ENCODE peak calls at places on chromosomes 2 and 18, in four cellular contexts. W, H, D and X are unnamed samples.

GRCh38 chr2:10909996-10910341 is 1.8 kb upstream of the KCNF1 start:
- DNase-seq in W (no peak), H (no peak), D (no peak), X (no peak)

GRCh38 chr2:127094509-127095366 is 12.2 kb downstream of the BIN1 start:
- DNase-seq in W (peak), H (no peak), D (no peak), X (no peak)

GRCh38 chr2:25251461-25252273 is 83.3 kb upstream of the POMC start:
- DNase-seq in W (peak), H (no peak), D (peak), X (peak)

GRCh38 chr18:46167971-46168370 is 63.8 kb downstream of the HAUS1 start:
- DNase-seq in W (no peak), H (peak), D (no peak), X (no peak)

GRCh38 chr2:46350030-46350699 is 53.0 kb downstream of the EPAS1 start:
- DNase-seq in W (no peak), H (no peak), D (no peak), X (no peak)

GRCh38 chr18:36544036-36544725 is 246.7 kb downstream of the FHOD3 start:
- DNase-seq in W (no peak), H (no peak), D (no peak), X (no peak)

GRCh38 chr2:54228945-54229344 is 27.1 kb downstream of the TSPYL6 start:
- DNase-seq in W (no peak), H (no peak), D (no peak), X (no peak)

GRCh38 chr2:143117225-143117624 is 12.0 kb upstream of the ARHGAP15 start:
- DNase-seq in W (no peak), H (no peak), D (no peak), X (no peak)

GRCh38 chr2:68709421-68709911 is 25.1 kb upstream of the ARHGAP25 start:
- DNase-seq in W (peak), H (no peak), D (peak), X (peak)

GRCh38 chr2:205675861-205676516 is 6.3 kb upstream of the NRP2 start:
- DNase-seq in W (peak), H (no peak), D (peak), X (peak)

DNA sequence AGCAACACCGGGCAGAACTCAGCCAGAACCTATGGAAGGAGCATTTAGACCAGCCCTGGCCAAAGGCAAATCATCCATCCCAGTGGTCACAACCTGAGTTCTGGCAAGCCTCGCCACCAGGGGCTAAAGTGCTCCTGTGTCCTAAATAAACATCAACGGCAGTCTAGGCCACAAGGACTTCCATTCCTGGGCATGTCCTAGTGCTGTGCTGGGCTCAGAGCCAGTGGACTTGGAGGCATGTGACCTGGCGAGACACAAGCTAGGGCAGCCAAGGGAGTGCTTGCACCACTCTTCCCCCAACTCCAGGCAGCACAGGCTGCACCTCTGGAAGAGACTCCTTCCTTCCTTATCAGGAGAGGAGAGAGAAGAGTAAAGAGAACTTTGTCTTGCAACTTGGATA is 69.0 kb downstream of the ST6GAL2 start:
- DNase-seq in W (no peak), H (no peak), D (no peak), X (no peak)
- TF ChIP-seq SMC3 in W (no peak), H (no peak), D (no peak), X (no peak)

DNA sequence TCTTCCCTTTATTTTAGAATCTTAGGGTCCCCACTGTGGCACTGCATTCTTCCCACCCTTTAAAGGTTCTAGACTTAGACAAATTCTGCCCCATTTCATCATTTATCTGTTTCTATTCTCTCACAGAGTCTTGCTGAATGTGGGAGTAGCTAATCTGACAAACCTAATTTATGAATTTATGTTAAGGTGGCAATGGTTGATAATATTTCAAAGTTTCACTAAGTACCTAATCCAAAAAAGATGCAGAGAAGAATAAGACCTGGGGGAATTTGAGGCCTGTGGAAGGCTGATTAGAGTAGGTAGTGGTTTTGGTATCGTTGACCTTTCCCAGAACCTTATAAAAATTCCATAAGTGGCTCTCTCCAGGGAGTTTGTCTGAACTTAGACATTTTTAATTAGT is 18.0 kb downstream of the KCNE4 start:
- DNase-seq in W (no peak), H (no peak), D (no peak), X (no peak)
- TF ChIP-seq POLR2AphosphoS2 in W (no peak), H (no peak), D (no peak), X (no peak)

DNA sequence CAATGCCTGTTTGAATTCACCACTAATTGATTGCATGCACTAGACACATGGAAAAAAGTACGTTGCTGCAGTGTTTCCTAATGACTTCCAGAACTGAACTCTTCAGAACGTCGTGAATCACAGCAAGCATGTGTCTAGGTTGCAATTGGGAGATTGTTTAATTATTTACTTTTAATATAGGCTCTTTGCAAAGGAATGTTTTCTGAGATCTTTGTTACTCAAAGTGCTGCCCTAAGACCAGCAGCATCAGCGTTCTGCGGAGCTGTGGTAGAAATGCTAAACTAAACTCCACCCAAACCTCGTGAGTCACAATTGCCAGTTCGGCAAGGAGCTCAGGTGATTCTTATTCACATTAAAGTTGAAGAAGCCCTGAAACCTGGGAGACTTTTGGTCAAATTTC is 52.8 kb upstream of the CCDC68 start:
- DNase-seq in W (no peak), H (no peak), D (no peak), X (no peak)
- TF ChIP-seq SMC3 in W (no peak), H (no peak), D (no peak), X (no peak)

GRCh38 chr2:55314985-55315384 is 46.0 kb upstream of the MTIF2 start:
- DNase-seq in W (no peak), H (no peak), D (no peak), X (no peak)
- TF ChIP-seq POLR2AphosphoS2 in W (no peak), H (no peak), D (no peak), X (no peak)

GRCh38 chr2:140654565-140654964 is 1476.3 kb downstream of the LRP1B start:
- DNase-seq in W (no peak), H (no peak), D (no peak), X (no peak)

GRCh38 chr2:140657657-140658056 is 1473.2 kb downstream of the LRP1B start:
- DNase-seq in W (no peak), H (no peak), D (no peak), X (no peak)

GRCh38 chr2:140659293-140659692 is 1471.5 kb downstream of the LRP1B start:
- DNase-seq in W (no peak), H (no peak), D (no peak), X (no peak)

DNA sequence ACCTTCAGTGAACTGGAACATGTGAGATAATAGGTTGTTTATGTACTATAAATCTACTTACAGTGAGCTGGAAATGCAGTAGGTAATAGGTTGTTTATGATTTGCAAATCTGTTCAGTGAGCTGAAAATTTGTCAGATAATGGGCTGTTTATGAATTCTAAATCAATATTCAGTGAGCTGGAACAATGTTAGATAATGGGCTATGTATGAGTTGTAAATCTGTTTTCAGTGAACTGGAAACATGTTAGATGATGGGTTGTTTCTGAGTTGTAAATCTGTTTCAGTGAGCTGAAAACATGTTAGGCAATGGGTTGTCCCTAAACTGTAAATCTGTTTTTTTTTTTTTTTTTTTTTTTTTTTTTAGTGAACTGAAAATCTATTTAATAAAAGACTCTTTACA is 1472.0 kb downstream of the LRP1B start:
- DNase-seq in W (no peak), H (no peak), D (no peak), X (no peak)
- TF ChIP-seq SMC3 in W (no peak), H (no peak), D (no peak), X (no peak)

DNA sequence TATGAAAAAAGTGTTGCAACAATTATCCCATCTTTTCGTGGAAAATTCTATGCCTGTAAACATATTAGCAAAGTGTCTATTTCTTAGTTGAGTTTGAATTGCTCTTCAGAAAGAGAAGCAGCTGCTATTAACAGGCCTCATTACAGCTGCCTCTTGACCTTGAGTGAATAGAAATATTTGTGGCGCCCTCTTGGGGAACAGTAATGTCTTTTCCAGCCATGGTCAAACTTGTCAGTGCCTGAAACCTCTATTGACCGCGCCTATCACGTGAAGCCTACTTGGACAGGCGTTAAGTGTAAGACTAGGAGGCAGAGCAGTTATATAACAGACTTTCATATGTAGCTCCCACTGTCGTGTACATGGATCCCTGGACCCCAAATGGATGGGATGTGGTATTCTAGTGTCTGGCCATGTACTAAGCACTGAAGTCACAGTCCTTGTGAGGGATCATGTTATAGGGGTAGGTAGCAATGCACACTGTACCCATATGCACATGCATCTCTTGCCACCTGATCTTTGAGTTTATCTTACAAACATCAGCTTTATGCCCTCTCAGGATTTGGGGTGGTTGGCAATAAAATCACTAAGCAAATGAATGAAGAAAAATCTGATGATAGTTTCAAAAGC is 245.0 kb downstream of the PTGR3 start:
- DNase-seq in W (no peak), H (no peak), D (peak), X (peak)
- TF ChIP-seq POLR2AphosphoS2 in W (no peak), H (no peak), D (no peak), X (no peak)

DNA sequence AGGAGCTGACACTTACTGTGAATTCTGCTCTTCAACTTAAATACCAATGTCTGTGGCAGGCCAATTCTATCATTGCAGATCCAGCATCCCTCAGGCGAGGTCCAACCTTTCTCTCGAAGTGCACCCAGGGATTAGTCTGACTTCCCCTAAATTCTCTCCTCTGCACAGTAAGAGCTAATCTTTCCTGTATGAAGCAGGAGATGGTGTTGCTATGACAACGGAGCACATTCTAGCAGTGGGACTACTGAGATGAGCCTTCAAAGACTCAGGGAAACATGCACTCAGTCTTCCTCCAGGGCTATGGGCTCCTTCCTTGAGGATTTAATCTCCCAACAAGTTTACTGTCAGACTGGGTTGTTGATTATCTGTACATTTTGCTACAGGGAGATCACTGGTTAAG is 176.3 kb downstream of the NOL4 start:
- DNase-seq in W (no peak), H (no peak), D (no peak), X (no peak)
- TF ChIP-seq SMC3 in W (no peak), H (no peak), D (no peak), X (no peak)

GRCh38 chr18:24142376-24142775 is 3.5 kb downstream of the CABYR start:
- DNase-seq in W (no peak), H (no peak), D (no peak), X (no peak)

GRCh38 chr18:24136967-24137373 is 1.9 kb upstream of the CABYR start:
- DNase-seq in W (no peak), H (no peak), D (no peak), X (no peak)

GRCh38 chr18:24140697-24141096 is 1.8 kb downstream of the CABYR start:
- DNase-seq in W (no peak), H (no peak), D (no peak), X (no peak)

GRCh38 chr18:24138281-24138883 is 480 bp upstream of the CABYR start:
- DNase-seq in W (no peak), H (no peak), D (no peak), X (no peak)

DNA sequence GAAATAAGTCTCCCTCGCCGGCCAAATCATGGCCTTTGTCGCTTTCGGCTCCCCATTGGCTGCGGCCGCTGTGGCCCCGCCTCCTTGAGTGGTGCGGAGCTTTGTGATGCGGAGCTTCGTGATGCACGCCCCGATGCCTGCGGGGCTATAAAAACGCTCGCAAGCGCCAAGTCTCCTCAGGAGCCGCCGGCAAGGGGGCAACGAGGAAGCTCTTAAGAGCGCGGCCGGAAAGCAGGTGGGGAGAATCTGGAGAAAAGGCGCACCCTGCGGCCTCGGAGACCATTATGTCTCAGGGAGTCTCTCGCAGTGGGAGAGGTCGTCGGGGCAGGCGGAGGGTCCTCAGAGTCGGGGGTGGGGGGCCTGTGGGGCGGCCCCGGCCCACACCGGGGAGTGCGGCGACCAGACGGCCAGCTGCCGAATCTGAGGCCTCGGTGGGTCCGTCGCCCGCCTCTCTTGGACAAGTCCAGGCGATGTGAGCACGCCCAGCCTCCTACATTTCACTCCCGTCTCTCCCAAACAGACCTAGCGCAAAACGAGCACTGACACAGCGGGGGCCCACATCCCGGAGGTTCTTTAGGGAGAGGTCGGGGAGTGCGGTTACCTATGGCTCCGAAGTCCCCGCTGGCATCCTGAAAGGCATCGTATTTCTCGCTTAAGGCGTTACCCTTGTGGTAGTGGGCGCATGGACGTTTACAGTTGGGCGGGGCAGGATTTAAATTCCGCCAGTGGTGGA is at the start of gene CABYR:
- DNase-seq in W (peak), H (peak), D (peak), X (no peak)
- TF ChIP-seq POLR2AphosphoS2 in W (no peak), H (no peak), D (no peak), X (no peak)

DNA sequence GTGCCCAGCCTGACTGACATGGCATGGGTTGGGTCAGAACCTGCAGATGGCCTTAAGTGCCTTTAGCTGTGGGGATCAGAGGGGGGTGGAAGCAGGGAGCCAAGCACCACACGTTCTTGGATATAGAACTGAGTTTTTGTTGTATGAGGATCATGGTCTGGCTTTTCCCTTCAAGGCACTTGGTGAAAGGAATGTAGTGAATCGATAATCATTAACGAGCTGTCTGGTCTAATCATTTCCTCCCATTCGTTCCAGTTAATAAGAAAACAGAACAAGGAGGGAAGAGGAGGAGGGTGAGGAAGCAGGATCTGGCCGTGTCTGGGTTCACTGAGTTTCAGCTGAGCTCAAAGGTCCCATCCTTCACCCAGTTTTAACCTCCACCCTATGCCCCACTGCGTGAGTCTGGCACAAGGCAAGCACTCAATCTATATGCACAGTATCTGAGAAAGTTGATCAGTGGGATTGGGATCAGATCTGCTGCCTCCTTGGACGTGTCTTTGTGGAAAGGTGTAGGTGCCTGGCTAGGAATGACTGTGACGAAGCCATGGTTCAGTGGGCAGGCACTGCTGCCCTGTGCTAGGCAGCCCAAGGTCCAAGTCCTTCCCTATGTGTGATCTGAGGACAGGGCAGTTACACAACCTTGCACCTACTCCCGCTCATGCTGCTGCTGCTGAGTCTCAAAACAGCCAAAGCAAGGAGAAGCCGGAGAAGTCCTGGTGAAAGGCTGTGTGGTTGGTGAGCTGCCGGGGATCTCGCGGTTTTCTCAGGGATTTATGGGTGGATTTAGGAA is 54.8 kb downstream of the GALNT14 start:
- DNase-seq in W (no peak), H (no peak), D (no peak), X (no peak)
- TF ChIP-seq SMC3 in W (no peak), H (no peak), D (no peak), X (no peak)

GRCh38 chr18:12038082-12038660 is 55.5 kb upstream of the ANKRD62 start:
- DNase-seq in W (no peak), H (no peak), D (no peak), X (no peak)
- TF ChIP-seq POLR2AphosphoS2 in W (no peak), H (no peak), D (no peak), X (no peak)